ENCODE peak calls at places on chromosomes 13 and 19, in five cellular contexts. One of them, this sample, is unnamed.

GRCh38 chr19:48568345-48568886 is 16.4 kb downstream of the SULT2B1 start:
- DNase-seq in HT1080: peak; percentile 95
- DNase-seq in HS-5: peak; percentile 76
- DNase-seq in A549: peak; percentile 98
- DNase-seq in right lobe of liver: peak; percentile 77
- DNase-seq in this sample: peak; percentile 61

GRCh38 chr13:33262069-33262487 is 23.5 kb downstream of the STARD13 start:
- DNase-seq in HS-5: no peak
- DNase-seq in right lobe of liver: peak; percentile 35
- DNase-seq in HT1080: peak; percentile 91
- DNase-seq in A549: no peak
- DNase-seq in this sample: peak; percentile 88

GRCh38 chr19:33390908-33391630 is 17.6 kb downstream of the CEBPG start:
- DNase-seq in right lobe of liver: peak; percentile 26
- DNase-seq in HT1080: no peak
- DNase-seq in HS-5: no peak
- DNase-seq in A549: no peak
- DNase-seq in this sample: no peak

GRCh38 chr13:41145136-41145908 is 12.7 kb upstream of the KBTBD6 start:
- DNase-seq in HT1080: peak; percentile 12
- DNase-seq in right lobe of liver: no peak
- DNase-seq in HS-5: peak; percentile 42
- DNase-seq in A549: no peak
- DNase-seq in this sample: no peak

GRCh38 chr13:25932353-25932752 is 119.5 kb downstream of the SHISA2 start:
- DNase-seq in HT1080: no peak
- DNase-seq in right lobe of liver: no peak
- DNase-seq in A549: no peak
- DNase-seq in HS-5: no peak
- DNase-seq in this sample: no peak

GRCh38 chr13:99404005-99404755 is 97.0 kb upstream of the GPR183 start:
- DNase-seq in right lobe of liver: no peak
- DNase-seq in A549: no peak
- DNase-seq in HS-5: no peak
- DNase-seq in HT1080: peak; percentile 9
- DNase-seq in this sample: peak; percentile 13

GRCh38 chr19:49676136-49676689 is 858 bp upstream of the PRMT1 start:
- DNase-seq in right lobe of liver: peak; percentile 77
- DNase-seq in A549: peak; percentile 99
- DNase-seq in HS-5: no peak
- DNase-seq in HT1080: peak; percentile 90
- DNase-seq in this sample: peak; percentile 80

GRCh38 chr19:14114854-14115253 is 2.7 kb downstream of the PRKACA start:
- DNase-seq in A549: peak; percentile 60
- DNase-seq in HT1080: peak; percentile 21
- DNase-seq in HS-5: no peak
- DNase-seq in right lobe of liver: peak; percentile 74
- DNase-seq in this sample: no peak

GRCh38 chr13:102580552-102581169 is 16.1 kb upstream of the TPP2 start:
- DNase-seq in right lobe of liver: no peak
- DNase-seq in HS-5: no peak
- DNase-seq in HT1080: peak; percentile 47
- DNase-seq in A549: peak; percentile 65
- DNase-seq in this sample: peak; percentile 55

GRCh38 chr13:71395053-71395452 is 472.0 kb downstream of the DACH1 start:
- DNase-seq in A549: no peak
- DNase-seq in HT1080: no peak
- DNase-seq in HS-5: no peak
- DNase-seq in right lobe of liver: no peak
- DNase-seq in this sample: no peak

This sample was measured in HepG2.